ENCODE peak calls at places on chromosomes 5 and 9, in six cellular contexts. C, N, M, O, E and D are unnamed samples.
A peak's percentile ranks its signal among the peaks of the same experiment; 100 is the strongest.

GRCh38 chr9:110337727-110338522 is at the start of gene TXNDC8:
- DNase-seq in C (no peak), N (peak; percentile 1), M (no peak), O (peak; percentile 72), E (no peak), D (no peak)

GRCh38 chr5:101404531-101404930 is 501.4 kb upstream of the ST8SIA4 start:
- DNase-seq in C (no peak), N (no peak), M (no peak), O (no peak), E (no peak), D (no peak)

GRCh38 chr9:104992696-104993095 is 64.7 kb upstream of the ABCA1 start:
- DNase-seq in C (no peak), N (no peak), M (no peak), O (peak; percentile 60), E (no peak), D (no peak)

GRCh38 chr5:95283022-95283615 is 1.8 kb downstream of the MCTP1 start:
- DNase-seq in C (peak; percentile 44), N (no peak), M (no peak), O (no peak), E (no peak), D (no peak)

GRCh38 chr9:132610661-132611060 is 28.3 kb downstream of the BARHL1 start:
- DNase-seq in C (no peak), N (no peak), M (no peak), O (no peak), E (no peak), D (no peak)

GRCh38 chr5:147204576-147204975 is 30.2 kb upstream of the STK32A start:
- DNase-seq in C (no peak), N (no peak), M (no peak), O (no peak), E (no peak), D (no peak)

GRCh38 chr5:90802695-90803317 is 244.2 kb downstream of the ADGRV1 start:
- DNase-seq in C (peak; percentile 43), N (peak; percentile 6), M (peak; percentile 57), O (peak; percentile 18), E (no peak), D (peak; percentile 62)

GRCh38 chr9:6827370-6827949 is 69.7 kb downstream of the KDM4C start:
- DNase-seq in C (peak; percentile 44), N (peak; percentile 45), M (peak; percentile 34), O (peak; percentile 66), E (no peak), D (peak; percentile 100)

GRCh38 chr5:168269950-168270349 is 21.5 kb upstream of the WWC1 start:
- DNase-seq in C (peak; percentile 51), N (no peak), M (no peak), O (peak; percentile 13), E (no peak), D (peak; percentile 41)

GRCh38 chr9:35059438-35059837 is 13.0 kb downstream of the VCP start:
- DNase-seq in C (no peak), N (no peak), M (no peak), O (no peak), E (no peak), D (no peak)

GRCh38 chr9:4084440-4084818 is 215.4 kb downstream of the GLIS3 start:
- DNase-seq in C (no peak), N (no peak), M (no peak), O (no peak), E (no peak), D (peak; percentile 90)